ENCODE peak calls at places on chromosomes 5 and 9, in six cellular contexts. Y, E, W, R, U and H are unnamed samples. For H3K27me3, the result is how much of the 10 kb centered on the place peaks cover.

GRCh38 chr5:79464695-79465332 is 49.1 kb downstream of the HOMER1 start:
- DNase-seq in Y (no peak), E (peak), W (no peak), R (peak), U (no peak), H (no peak)

GRCh38 chr5:2306711-2307110 is 424.0 kb upstream of the IRX4 start:
- DNase-seq in Y (no peak), E (no peak), W (no peak), R (no peak), U (no peak), H (no peak)

GRCh38 chr9:69945671-69946141 is 97.9 kb upstream of the MAMDC2 start:
- DNase-seq in Y (no peak), E (no peak), W (no peak), R (peak), U (no peak), H (no peak)

GRCh38 chr5:35869705-35870277 is 13.1 kb downstream of the IL7R start:
- DNase-seq in Y (no peak), E (no peak), W (no peak), R (no peak), U (no peak), H (no peak)

GRCh38 chr5:71769265-71769664 is 50.2 kb downstream of the CARTPT start:
- DNase-seq in Y (no peak), E (no peak), W (no peak), R (no peak), U (no peak), H (no peak)

GRCh38 chr9:112050544-112051475 is 124.3 kb downstream of the SUSD1 start:
- DNase-seq in Y (no peak), E (peak), W (no peak), R (peak), U (no peak), H (peak)

GRCh38 chr9:69466151-69466550 is 141.1 kb downstream of the ENTREP1 start:
- DNase-seq in Y (no peak), E (no peak), W (no peak), R (no peak), U (no peak), H (no peak)

GRCh38 chr5:38157024-38157423 is 101.3 kb upstream of the EGFLAM start:
- DNase-seq in Y (no peak), E (peak), W (no peak), R (no peak), U (no peak), H (no peak)

GRCh38 chr9:84463272-84463671 is 122.7 kb upstream of the SLC28A3 start:
- DNase-seq in Y (no peak), E (no peak), W (no peak), R (no peak), U (no peak), H (no peak)

GRCh38 chr9:92001244-92001643 is 51.2 kb upstream of the ROR2 start:
- DNase-seq in Y (no peak), E (no peak), W (no peak), R (no peak), U (no peak), H (no peak)

GRCh38 chr9:72980183-72980582 is 27.3 kb upstream of the ALDH1A1 start:
- DNase-seq in Y (no peak), E (no peak), W (no peak), R (no peak), U (no peak), H (no peak)

GRCh38 chr5:6859001-6859400 is 145.8 kb downstream of the TENT4A start:
- DNase-seq in Y (no peak), E (no peak), W (no peak), R (no peak), U (no peak), H (no peak)
- H3K27me3 ChIP-seq in Y (under half), E (under half), W (under half), R (under half), U (under half), H (under half)

GRCh38 chr9:99826579-99826978 is 4.9 kb downstream of the NR4A3 start:
- DNase-seq in Y (no peak), E (no peak), W (no peak), R (no peak), U (no peak), H (no peak)
- H3K27me3 ChIP-seq in Y (half or more), E (half or more), W (under half), R (under half), U (under half), H (half or more)

GRCh38 chr5:171316258-171317121 is 7.4 kb downstream of the TLX3 start:
- DNase-seq in Y (peak), E (peak), W (no peak), R (no peak), U (no peak), H (no peak)
- H3K27me3 ChIP-seq in Y (half or more), E (half or more), W (under half), R (under half), U (half or more), H (half or more)

DNA sequence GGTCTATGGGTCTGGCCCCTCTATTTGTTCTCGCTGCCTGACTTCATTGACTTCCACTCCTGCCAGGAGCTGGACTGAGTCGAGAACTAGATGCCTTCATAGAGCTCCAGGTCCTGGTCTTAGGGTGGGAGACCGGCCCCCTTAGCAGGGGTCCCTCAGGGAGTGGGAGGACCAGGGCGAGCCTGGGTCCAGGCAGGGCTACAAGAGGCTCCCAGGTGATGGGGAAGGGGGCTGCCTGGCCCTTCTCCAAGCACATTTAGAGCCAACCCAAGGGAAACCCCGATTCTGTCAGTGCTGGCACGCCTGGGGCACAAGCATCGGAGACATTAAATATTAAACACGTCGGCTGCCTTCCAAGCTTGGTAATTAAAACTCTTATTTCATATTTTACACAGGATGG is 23.7 kb upstream of the ZBTB43 start:
- DNase-seq in Y (peak), E (no peak), W (no peak), R (no peak), U (no peak), H (no peak)
- H3K27me3 ChIP-seq in Y (under half), E (under half), W (under half), R (under half), U (under half), H (under half)

GRCh38 chr9:114513952-114514267 is 8.6 kb upstream of the WHRN start:
- DNase-seq in Y (no peak), E (no peak), W (no peak), R (no peak), U (no peak), H (no peak)

GRCh38 chr9:114518120-114518519 is 12.8 kb upstream of the WHRN start:
- DNase-seq in Y (no peak), E (no peak), W (no peak), R (no peak), U (no peak), H (no peak)

GRCh38 chr9:114518599-114519022 is 13.3 kb upstream of the WHRN start:
- DNase-seq in Y (no peak), E (no peak), W (no peak), R (no peak), U (no peak), H (no peak)

GRCh38 chr9:114515528-114515927 is 10.3 kb upstream of the WHRN start:
- DNase-seq in Y (no peak), E (no peak), W (no peak), R (no peak), U (no peak), H (no peak)

DNA sequence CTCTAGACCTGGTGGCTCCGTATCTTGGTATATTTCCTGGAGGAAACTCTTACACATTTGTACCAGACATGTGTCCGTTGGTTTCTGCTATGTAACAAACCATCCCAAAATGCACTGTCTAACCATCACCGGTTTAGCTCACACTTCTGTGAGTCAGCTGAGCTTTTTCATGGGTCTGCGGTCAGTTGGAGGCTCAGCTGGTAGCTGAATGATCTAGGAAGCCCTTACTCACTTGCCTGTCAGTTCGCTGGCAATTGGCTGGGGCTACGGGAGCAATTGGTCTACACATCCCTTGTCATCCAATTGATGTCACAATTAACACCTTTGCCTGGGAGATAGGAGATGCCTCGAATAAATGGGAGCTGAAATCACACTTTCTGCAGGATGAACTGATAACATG is 11.6 kb upstream of the WHRN start:
- DNase-seq in Y (no peak), E (no peak), W (no peak), R (no peak), U (no peak), H (no peak)
- H3K27me3 ChIP-seq in Y (under half), E (under half), W (under half), R (under half), U (under half), H (under half)

GRCh38 chr5:26847041-26847736 is 191.2 kb downstream of the CDH9 start:
- DNase-seq in Y (no peak), E (peak), W (no peak), R (no peak), U (no peak), H (no peak)
- H3K27me3 ChIP-seq in Y (under half), E (under half), W (under half), R (under half), U (under half), H (under half)

DNA sequence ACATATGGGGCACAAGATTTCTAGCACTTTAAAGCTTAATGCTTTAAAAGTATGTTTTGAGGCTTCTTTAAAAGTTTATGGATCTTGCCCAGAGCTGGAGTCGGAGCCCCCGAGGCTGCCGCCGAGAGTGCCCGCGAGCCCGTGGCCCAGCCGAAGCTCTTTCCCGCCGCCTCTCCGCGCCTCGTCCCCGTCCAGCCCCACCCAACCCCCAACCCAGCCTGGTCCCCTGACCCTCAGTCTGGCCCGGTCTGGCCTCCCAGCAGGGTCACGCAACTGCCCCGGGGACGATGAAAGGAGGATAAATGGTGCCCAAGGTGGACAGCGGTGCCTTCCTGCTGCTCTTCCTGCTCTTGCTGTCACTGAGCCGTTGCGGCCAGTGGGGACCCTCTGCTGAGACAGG is 1.7 kb downstream of the TSSK1B start:
- DNase-seq in Y (no peak), E (no peak), W (no peak), R (no peak), U (no peak), H (no peak)
- H3K27me3 ChIP-seq in Y (under half), E (under half), W (under half), R (under half), U (under half), H (under half)

DNA sequence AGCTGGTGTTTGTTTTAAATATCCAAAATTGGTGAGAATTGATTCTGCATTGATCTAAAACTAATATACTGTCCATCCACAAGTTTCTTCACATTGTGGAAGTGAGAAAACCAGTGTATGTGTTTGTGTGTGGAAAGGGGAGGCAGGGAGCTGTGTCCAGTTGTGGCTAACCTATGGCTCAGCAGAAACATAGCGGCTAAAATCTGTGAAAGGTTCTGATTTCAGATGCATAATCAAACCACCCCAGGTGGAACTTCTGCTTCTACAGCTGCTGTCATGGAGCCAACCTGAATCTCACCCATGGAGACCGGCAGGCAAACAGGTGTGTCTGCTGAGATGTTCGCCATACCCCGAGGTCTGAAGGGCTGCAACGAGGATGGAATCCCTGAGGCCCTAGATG is at the start of gene TAF11L14:
- DNase-seq in Y (no peak), E (no peak), W (no peak), R (no peak), U (no peak), H (no peak)
- H3K27me3 ChIP-seq in Y (under half), E (under half), W (under half), R (under half), U (under half), H (under half)

DNA sequence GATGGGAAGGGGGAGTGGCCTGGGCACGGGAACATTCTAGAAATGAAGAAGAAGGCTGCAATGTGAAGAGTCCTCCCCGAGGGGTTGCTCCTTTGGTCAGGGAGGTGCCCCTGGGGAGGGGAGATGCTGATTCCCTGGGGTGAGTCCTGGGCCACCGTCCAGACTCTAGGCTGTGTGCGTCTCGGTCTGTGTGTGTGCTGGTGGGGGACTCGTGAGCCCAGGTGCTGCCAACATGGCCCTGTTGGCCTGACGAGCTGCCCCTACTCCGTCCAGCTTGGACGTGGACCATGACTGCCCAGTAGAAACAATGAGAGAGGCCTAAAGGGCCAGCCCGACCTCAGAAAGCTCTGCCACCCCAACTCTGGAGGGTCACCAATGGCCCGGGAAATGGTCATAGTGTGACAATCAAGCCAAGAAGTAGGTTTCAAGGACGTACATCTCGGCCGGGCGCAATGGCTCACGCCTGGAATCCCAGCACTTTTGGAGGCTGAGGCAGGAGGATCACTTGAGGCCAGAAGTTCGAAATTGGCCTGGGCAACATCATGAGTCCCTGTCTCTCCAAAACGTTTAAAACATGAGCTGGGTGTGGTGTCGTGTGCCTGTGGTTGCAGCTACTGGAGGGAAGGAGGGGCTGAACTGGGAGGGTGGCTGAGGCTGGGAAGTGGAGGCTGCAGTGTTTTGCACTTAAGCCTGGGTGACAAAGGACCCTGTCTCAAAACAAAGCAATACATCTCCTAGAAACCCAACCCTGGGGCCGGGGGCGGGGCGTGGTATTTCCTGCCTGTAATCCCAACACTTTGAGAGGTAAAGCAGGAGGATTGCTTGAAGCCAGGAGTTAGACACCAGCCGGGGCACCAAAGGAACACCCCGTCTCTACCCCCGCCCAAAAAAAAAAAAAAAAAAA is 17.0 kb downstream of the LHX3 start:
- DNase-seq in Y (no peak), E (peak), W (no peak), R (no peak), U (no peak), H (no peak)
- H3K27me3 ChIP-seq in Y (half or more), E (under half), W (under half), R (under half), U (under half), H (half or more)